ENCODE peak calls at places on chromosomes 2 and 18, in eight cellular contexts. One of them, this sample, is unnamed.
A peak's percentile ranks its signal among the peaks of the same experiment; 100 is the strongest.

GRCh38 chr2:127531133-127531709 is 4.3 kb upstream of the MYO7B start:
- DNase-seq in left lung: no peak
- DNase-seq in uterus: no peak
- DNase-seq in Peyer's patch: peak; percentile 72
- DNase-seq in astrocyte: no peak
- DNase-seq in gastrocnemius medialis: no peak
- DNase-seq in naive thymus-derived CD4-positive, alpha-beta T cell: no peak
- DNase-seq in iPS DF 6.9: no peak
- DNase-seq in this sample: no peak

GRCh38 chr2:234880551-234881211 is 71.1 kb upstream of the SH3BP4 start:
- DNase-seq in Peyer's patch: no peak
- DNase-seq in gastrocnemius medialis: no peak
- DNase-seq in astrocyte: peak; percentile 99
- DNase-seq in iPS DF 6.9: no peak
- DNase-seq in left lung: no peak
- DNase-seq in naive thymus-derived CD4-positive, alpha-beta T cell: no peak
- DNase-seq in uterus: no peak
- DNase-seq in this sample: peak; percentile 71

GRCh38 chr2:232354069-232354468 is 24.5 kb upstream of the ALPP start:
- DNase-seq in astrocyte: no peak
- DNase-seq in uterus: no peak
- DNase-seq in naive thymus-derived CD4-positive, alpha-beta T cell: no peak
- DNase-seq in iPS DF 6.9: no peak
- DNase-seq in gastrocnemius medialis: no peak
- DNase-seq in Peyer's patch: no peak
- DNase-seq in left lung: peak; percentile 8
- DNase-seq in this sample: peak; percentile 30

GRCh38 chr18:67525328-67526110 is 9.0 kb upstream of the DSEL start:
- DNase-seq in gastrocnemius medialis: peak; percentile 58
- DNase-seq in Peyer's patch: no peak
- DNase-seq in left lung: peak; percentile 61
- DNase-seq in uterus: peak; percentile 63
- DNase-seq in iPS DF 6.9: peak; percentile 16
- DNase-seq in astrocyte: peak; percentile 98
- DNase-seq in naive thymus-derived CD4-positive, alpha-beta T cell: no peak
- DNase-seq in this sample: peak; percentile 82

GRCh38 chr18:23538870-23539269 is 35.6 kb downstream of the RMC1 start:
- DNase-seq in iPS DF 6.9: no peak
- DNase-seq in gastrocnemius medialis: no peak
- DNase-seq in Peyer's patch: no peak
- DNase-seq in left lung: no peak
- DNase-seq in uterus: no peak
- DNase-seq in astrocyte: peak; percentile 74
- DNase-seq in naive thymus-derived CD4-positive, alpha-beta T cell: no peak
- DNase-seq in this sample: no peak

GRCh38 chr2:36376992-36377738 is 21.6 kb downstream of the CRIM1 start:
- DNase-seq in Peyer's patch: peak; percentile 69
- DNase-seq in naive thymus-derived CD4-positive, alpha-beta T cell: no peak
- DNase-seq in left lung: peak; percentile 47
- DNase-seq in astrocyte: no peak
- DNase-seq in uterus: no peak
- DNase-seq in gastrocnemius medialis: peak; percentile 30
- DNase-seq in iPS DF 6.9: no peak
- DNase-seq in this sample: peak; percentile 86

GRCh38 chr18:62611395-62612241 is 88.8 kb downstream of the ZCCHC2 start:
- DNase-seq in naive thymus-derived CD4-positive, alpha-beta T cell: no peak
- DNase-seq in left lung: no peak
- DNase-seq in uterus: peak; percentile 55
- DNase-seq in iPS DF 6.9: no peak
- DNase-seq in astrocyte: no peak
- DNase-seq in Peyer's patch: no peak
- DNase-seq in gastrocnemius medialis: no peak
- DNase-seq in this sample: no peak

GRCh38 chr2:76599732-76600368 is 889.1 kb upstream of the GCFC2 start:
- DNase-seq in astrocyte: peak; percentile 42
- DNase-seq in left lung: peak; percentile 37
- DNase-seq in gastrocnemius medialis: peak; percentile 18
- DNase-seq in Peyer's patch: peak; percentile 43
- DNase-seq in iPS DF 6.9: peak; percentile 82
- DNase-seq in naive thymus-derived CD4-positive, alpha-beta T cell: no peak
- DNase-seq in uterus: no peak
- DNase-seq in this sample: peak; percentile 55

GRCh38 chr18:34710430-34711386 is 610 bp downstream of the DTNA start:
- DNase-seq in astrocyte: peak; percentile 47
- DNase-seq in uterus: peak; percentile 49
- DNase-seq in Peyer's patch: no peak
- DNase-seq in gastrocnemius medialis: no peak
- DNase-seq in iPS DF 6.9: no peak
- DNase-seq in naive thymus-derived CD4-positive, alpha-beta T cell: no peak
- DNase-seq in left lung: no peak
- DNase-seq in this sample: no peak

GRCh38 chr2:70557171-70557838 is 3.7 kb upstream of the TGFA start:
- DNase-seq in iPS DF 6.9: no peak
- DNase-seq in naive thymus-derived CD4-positive, alpha-beta T cell: no peak
- DNase-seq in Peyer's patch: no peak
- DNase-seq in left lung: no peak
- DNase-seq in astrocyte: no peak
- DNase-seq in gastrocnemius medialis: no peak
- DNase-seq in uterus: no peak
- DNase-seq in this sample: no peak

GRCh38 chr18:10055125-10055750 is 141.4 kb downstream of the VAPA start:
- DNase-seq in naive thymus-derived CD4-positive, alpha-beta T cell: no peak
- DNase-seq in uterus: peak; percentile 15
- DNase-seq in iPS DF 6.9: no peak
- DNase-seq in astrocyte: no peak
- DNase-seq in left lung: no peak
- DNase-seq in Peyer's patch: no peak
- DNase-seq in gastrocnemius medialis: no peak
- DNase-seq in this sample: no peak

GRCh38 chr2:198657520-198658121 is 800.1 kb downstream of the SATB2 start:
- DNase-seq in Peyer's patch: no peak
- DNase-seq in iPS DF 6.9: peak; percentile 9
- DNase-seq in left lung: no peak
- DNase-seq in gastrocnemius medialis: no peak
- DNase-seq in uterus: no peak
- DNase-seq in naive thymus-derived CD4-positive, alpha-beta T cell: no peak
- DNase-seq in astrocyte: peak; percentile 30
- DNase-seq in this sample: no peak

GRCh38 chr2:107543793-107544192 is 282.9 kb upstream of the RGPD4 start:
- DNase-seq in uterus: no peak
- DNase-seq in Peyer's patch: no peak
- DNase-seq in naive thymus-derived CD4-positive, alpha-beta T cell: no peak
- DNase-seq in left lung: no peak
- DNase-seq in iPS DF 6.9: no peak
- DNase-seq in astrocyte: no peak
- DNase-seq in gastrocnemius medialis: no peak
- DNase-seq in this sample: no peak

GRCh38 chr18:68262697-68263293 is 452.1 kb downstream of the TMX3 start:
- DNase-seq in naive thymus-derived CD4-positive, alpha-beta T cell: no peak
- DNase-seq in iPS DF 6.9: no peak
- DNase-seq in uterus: no peak
- DNase-seq in Peyer's patch: no peak
- DNase-seq in gastrocnemius medialis: no peak
- DNase-seq in left lung: no peak
- DNase-seq in astrocyte: peak; percentile 87
- DNase-seq in this sample: no peak

GRCh38 chr2:112923237-112923966 is 12.4 kb downstream of the IL37 start:
- DNase-seq in left lung: no peak
- DNase-seq in Peyer's patch: no peak
- DNase-seq in gastrocnemius medialis: no peak
- DNase-seq in astrocyte: no peak
- DNase-seq in iPS DF 6.9: no peak
- DNase-seq in naive thymus-derived CD4-positive, alpha-beta T cell: no peak
- DNase-seq in uterus: no peak
- DNase-seq in this sample: no peak

GRCh38 chr2:201280191-201281040 is 20.1 kb downstream of the CASP8 start:
- DNase-seq in gastrocnemius medialis: no peak
- DNase-seq in astrocyte: no peak
- DNase-seq in left lung: no peak
- DNase-seq in naive thymus-derived CD4-positive, alpha-beta T cell: no peak
- DNase-seq in Peyer's patch: no peak
- DNase-seq in iPS DF 6.9: no peak
- DNase-seq in uterus: no peak
- DNase-seq in this sample: no peak
- H3K4me3 ChIP-seq in gastrocnemius medialis: no peak overlapping the region
- H3K4me3 ChIP-seq in astrocyte: no peak overlapping the region
- H3K4me3 ChIP-seq in left lung: no peak overlapping the region
- H3K4me3 ChIP-seq in naive thymus-derived CD4-positive, alpha-beta T cell: no peak overlapping the region
- H3K4me3 ChIP-seq in Peyer's patch: no peak overlapping the region
- H3K4me3 ChIP-seq in iPS DF 6.9: no peak overlapping the region
- H3K4me3 ChIP-seq in uterus: no peak overlapping the region
- H3K4me3 ChIP-seq in this sample: no peak overlapping the region

DNA sequence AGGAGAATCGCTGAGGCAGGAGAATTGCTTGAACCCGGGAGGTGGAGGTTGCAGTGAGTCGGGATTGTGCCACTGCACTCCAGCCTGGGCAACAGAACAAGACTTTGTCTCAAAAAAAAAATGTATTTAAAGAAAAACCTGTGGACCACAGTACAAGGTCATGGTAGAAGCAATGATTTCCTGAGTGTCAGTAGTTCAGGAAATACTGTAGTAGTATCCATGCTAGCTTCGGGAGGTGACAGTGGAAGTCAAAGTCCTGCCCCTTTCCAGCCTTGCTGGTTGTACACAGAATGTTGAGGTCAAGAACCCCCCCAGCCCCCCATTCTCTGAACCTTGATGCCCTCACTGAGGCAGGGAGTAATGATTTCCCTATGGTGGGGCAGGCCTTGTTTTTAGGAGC is 56.6 kb downstream of the INPP4A start:
- DNase-seq in astrocyte: no peak
- DNase-seq in uterus: no peak
- DNase-seq in naive thymus-derived CD4-positive, alpha-beta T cell: no peak
- DNase-seq in left lung: no peak
- DNase-seq in gastrocnemius medialis: no peak
- DNase-seq in iPS DF 6.9: no peak
- DNase-seq in Peyer's patch: no peak
- DNase-seq in this sample: no peak
- H3K4me1 ChIP-seq in astrocyte: no peaks in the 10 kb centered on the region
- H3K4me1 ChIP-seq in uterus: peaks cover 16% of the 10 kb centered on the region
- H3K4me1 ChIP-seq in naive thymus-derived CD4-positive, alpha-beta T cell: peaks cover 66% of the 10 kb centered on the region
- H3K4me1 ChIP-seq in left lung: peaks cover 32% of the 10 kb centered on the region
- H3K4me1 ChIP-seq in gastrocnemius medialis: peaks cover 44% of the 10 kb centered on the region
- H3K4me1 ChIP-seq in iPS DF 6.9: no peaks in the 10 kb centered on the region
- H3K4me1 ChIP-seq in Peyer's patch: no peaks in the 10 kb centered on the region
- H3K4me1 ChIP-seq in this sample: peaks cover 4% of the 10 kb centered on the region

DNA sequence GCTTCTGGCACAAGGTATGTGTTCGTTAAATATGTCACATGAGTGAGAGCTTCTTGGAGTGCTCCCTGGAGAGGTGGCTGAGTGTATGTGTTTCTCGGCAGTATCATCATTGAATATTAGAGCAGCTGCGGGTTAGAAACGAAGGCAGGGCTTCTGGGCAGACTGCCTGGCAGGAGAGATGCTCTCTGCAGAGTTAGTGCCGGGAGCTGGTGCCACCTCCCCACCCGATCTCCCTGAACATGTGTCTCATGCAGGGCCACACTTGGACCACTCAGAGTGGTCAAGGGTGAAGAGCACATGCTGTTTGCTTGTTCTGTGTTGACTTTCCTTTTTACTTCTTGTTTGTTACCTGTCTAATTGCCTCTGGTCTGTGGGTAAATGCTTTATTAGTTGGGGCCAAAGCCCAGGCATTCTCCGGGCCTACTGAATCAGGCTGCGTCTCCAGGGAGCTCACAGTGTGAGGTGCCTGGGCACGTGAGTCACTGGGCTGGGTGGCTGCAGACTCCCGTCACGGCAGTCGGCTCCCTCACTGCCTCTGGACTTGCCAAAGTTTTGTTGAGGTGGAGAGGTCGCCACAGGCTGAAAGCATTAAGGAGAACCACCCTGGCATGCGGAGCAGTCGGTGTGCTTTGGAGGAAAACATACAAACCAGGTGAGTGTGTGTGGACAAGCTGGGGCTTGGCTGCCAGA is 246.7 kb downstream of the FHOD3 start:
- DNase-seq in uterus: no peak
- DNase-seq in naive thymus-derived CD4-positive, alpha-beta T cell: no peak
- DNase-seq in left lung: no peak
- DNase-seq in iPS DF 6.9: no peak
- DNase-seq in astrocyte: peak; percentile 45
- DNase-seq in gastrocnemius medialis: peak; percentile 20
- DNase-seq in Peyer's patch: no peak
- DNase-seq in this sample: peak; percentile 71
- H3K27ac ChIP-seq in uterus: no peak overlapping the region
- H3K27ac ChIP-seq in naive thymus-derived CD4-positive, alpha-beta T cell: no peak overlapping the region
- H3K27ac ChIP-seq in left lung: no peak overlapping the region
- H3K27ac ChIP-seq in iPS DF 6.9: no peak overlapping the region
- H3K27ac ChIP-seq in astrocyte: no peak overlapping the region
- H3K27ac ChIP-seq in gastrocnemius medialis: no peak overlapping the region
- H3K27ac ChIP-seq in Peyer's patch: no peak overlapping the region
- H3K27ac ChIP-seq in this sample: peak overlapping the region; percentile 6

GRCh38 chr2:137674991-137675390 is 289.3 kb upstream of the HNMT start:
- DNase-seq in Peyer's patch: no peak
- DNase-seq in uterus: no peak
- DNase-seq in gastrocnemius medialis: no peak
- DNase-seq in astrocyte: no peak
- DNase-seq in iPS DF 6.9: no peak
- DNase-seq in naive thymus-derived CD4-positive, alpha-beta T cell: no peak
- DNase-seq in left lung: no peak
- DNase-seq in this sample: no peak

GRCh38 chr2:137672961-137673552 is 291.2 kb upstream of the HNMT start:
- DNase-seq in astrocyte: no peak
- DNase-seq in iPS DF 6.9: no peak
- DNase-seq in uterus: no peak
- DNase-seq in naive thymus-derived CD4-positive, alpha-beta T cell: no peak
- DNase-seq in Peyer's patch: no peak
- DNase-seq in gastrocnemius medialis: no peak
- DNase-seq in left lung: no peak
- DNase-seq in this sample: no peak

GRCh38 chr2:137675584-137676327 is 288.5 kb upstream of the HNMT start:
- DNase-seq in uterus: no peak
- DNase-seq in gastrocnemius medialis: no peak
- DNase-seq in left lung: no peak
- DNase-seq in naive thymus-derived CD4-positive, alpha-beta T cell: no peak
- DNase-seq in astrocyte: no peak
- DNase-seq in Peyer's patch: no peak
- DNase-seq in iPS DF 6.9: no peak
- DNase-seq in this sample: no peak

GRCh38 chr2:137676348-137676747 is 287.9 kb upstream of the HNMT start:
- DNase-seq in uterus: no peak
- DNase-seq in Peyer's patch: no peak
- DNase-seq in gastrocnemius medialis: no peak
- DNase-seq in left lung: no peak
- DNase-seq in iPS DF 6.9: no peak
- DNase-seq in astrocyte: no peak
- DNase-seq in naive thymus-derived CD4-positive, alpha-beta T cell: no peak
- DNase-seq in this sample: no peak

GRCh38 chr2:137677466-137677865 is 286.8 kb upstream of the HNMT start:
- DNase-seq in Peyer's patch: no peak
- DNase-seq in naive thymus-derived CD4-positive, alpha-beta T cell: no peak
- DNase-seq in astrocyte: no peak
- DNase-seq in iPS DF 6.9: no peak
- DNase-seq in gastrocnemius medialis: no peak
- DNase-seq in left lung: no peak
- DNase-seq in uterus: no peak
- DNase-seq in this sample: no peak
- H3K4me3 ChIP-seq in Peyer's patch: no peak overlapping the region
- H3K4me3 ChIP-seq in naive thymus-derived CD4-positive, alpha-beta T cell: no peak overlapping the region
- H3K4me3 ChIP-seq in astrocyte: no peak overlapping the region
- H3K4me3 ChIP-seq in iPS DF 6.9: no peak overlapping the region
- H3K4me3 ChIP-seq in gastrocnemius medialis: no peak overlapping the region
- H3K4me3 ChIP-seq in left lung: no peak overlapping the region
- H3K4me3 ChIP-seq in uterus: no peak overlapping the region
- H3K4me3 ChIP-seq in this sample: no peak overlapping the region

This sample was measured in RWPE2.